ENCODE peak calls at places on chromosomes 5 and 9, in seven cellular contexts. One of them, this sample, is unnamed.

GRCh38 chr9:91197232-91198181 is 164.2 kb downstream of the AUH start:
- DNase-seq in HFFc6: peak
- DNase-seq in mucosa of descending colon: peak
- DNase-seq in A673: peak
- DNase-seq in thyroid gland: peak
- DNase-seq in right lobe of liver: peak
- DNase-seq in uterus: peak
- DNase-seq in this sample: no peak

GRCh38 chr5:59608745-59609144 is 284.8 kb downstream of the PDE4D start:
- DNase-seq in A673: no peak
- DNase-seq in uterus: no peak
- DNase-seq in thyroid gland: no peak
- DNase-seq in mucosa of descending colon: no peak
- DNase-seq in right lobe of liver: no peak
- DNase-seq in HFFc6: peak
- DNase-seq in this sample: no peak

GRCh38 chr5:41270423-41271251 is 57.3 kb upstream of the C6 start:
- DNase-seq in right lobe of liver: no peak
- DNase-seq in HFFc6: peak
- DNase-seq in A673: peak
- DNase-seq in mucosa of descending colon: peak
- DNase-seq in uterus: peak
- DNase-seq in thyroid gland: peak
- DNase-seq in this sample: peak

GRCh38 chr5:151799407-151799806 is 27.7 kb downstream of the G3BP1 start:
- DNase-seq in right lobe of liver: no peak
- DNase-seq in uterus: no peak
- DNase-seq in mucosa of descending colon: no peak
- DNase-seq in thyroid gland: no peak
- DNase-seq in HFFc6: peak
- DNase-seq in A673: no peak
- DNase-seq in this sample: no peak

GRCh38 chr5:76692274-76692540 is 23.7 kb upstream of the F2R start:
- DNase-seq in uterus: no peak
- DNase-seq in thyroid gland: no peak
- DNase-seq in HFFc6: no peak
- DNase-seq in mucosa of descending colon: no peak
- DNase-seq in right lobe of liver: no peak
- DNase-seq in A673: no peak
- DNase-seq in this sample: no peak

GRCh38 chr9:4035809-4036208 is 264.1 kb downstream of the GLIS3 start:
- DNase-seq in A673: no peak
- DNase-seq in mucosa of descending colon: no peak
- DNase-seq in thyroid gland: peak
- DNase-seq in uterus: no peak
- DNase-seq in HFFc6: no peak
- DNase-seq in right lobe of liver: no peak
- DNase-seq in this sample: no peak

GRCh38 chr9:83304686-83305085 is 233.5 kb downstream of the FRMD3 start:
- DNase-seq in A673: peak
- DNase-seq in right lobe of liver: peak
- DNase-seq in uterus: peak
- DNase-seq in HFFc6: no peak
- DNase-seq in mucosa of descending colon: peak
- DNase-seq in thyroid gland: peak
- DNase-seq in this sample: peak

GRCh38 chr5:52896524-52897237 is 92.5 kb upstream of the ITGA2 start:
- DNase-seq in mucosa of descending colon: no peak
- DNase-seq in HFFc6: peak
- DNase-seq in thyroid gland: no peak
- DNase-seq in A673: peak
- DNase-seq in uterus: no peak
- DNase-seq in right lobe of liver: no peak
- DNase-seq in this sample: no peak

GRCh38 chr9:92761686-92762085 is 2.9 kb downstream of the BICD2 start:
- DNase-seq in thyroid gland: no peak
- DNase-seq in A673: no peak
- DNase-seq in right lobe of liver: no peak
- DNase-seq in mucosa of descending colon: no peak
- DNase-seq in uterus: no peak
- DNase-seq in HFFc6: no peak
- DNase-seq in this sample: no peak

GRCh38 chr5:123665822-123666371 is 153.9 kb downstream of the CSNK1G3 start:
- DNase-seq in mucosa of descending colon: no peak
- DNase-seq in thyroid gland: no peak
- DNase-seq in HFFc6: no peak
- DNase-seq in A673: peak
- DNase-seq in uterus: no peak
- DNase-seq in right lobe of liver: no peak
- DNase-seq in this sample: no peak

GRCh38 chr5:123673107-123673506 is 161.1 kb downstream of the CSNK1G3 start:
- DNase-seq in thyroid gland: no peak
- DNase-seq in right lobe of liver: no peak
- DNase-seq in mucosa of descending colon: peak
- DNase-seq in uterus: no peak
- DNase-seq in HFFc6: no peak
- DNase-seq in A673: no peak
- DNase-seq in this sample: peak

GRCh38 chr5:123672067-123672466 is 160.1 kb downstream of the CSNK1G3 start:
- DNase-seq in A673: no peak
- DNase-seq in uterus: no peak
- DNase-seq in thyroid gland: no peak
- DNase-seq in mucosa of descending colon: no peak
- DNase-seq in HFFc6: no peak
- DNase-seq in right lobe of liver: no peak
- DNase-seq in this sample: no peak

GRCh38 chr5:123670981-123671557 is 159.1 kb downstream of the CSNK1G3 start:
- DNase-seq in thyroid gland: peak
- DNase-seq in mucosa of descending colon: peak
- DNase-seq in right lobe of liver: no peak
- DNase-seq in HFFc6: peak
- DNase-seq in A673: peak
- DNase-seq in uterus: peak
- DNase-seq in this sample: no peak
- TF ChIP-seq CTCF in thyroid gland: peak
- TF ChIP-seq CTCF in mucosa of descending colon: peak
- TF ChIP-seq CTCF in right lobe of liver: peak
- TF ChIP-seq CTCF in HFFc6: peak
- TF ChIP-seq CTCF in A673: peak
- TF ChIP-seq CTCF in uterus: peak
- TF ChIP-seq CTCF in this sample: peak

DNA sequence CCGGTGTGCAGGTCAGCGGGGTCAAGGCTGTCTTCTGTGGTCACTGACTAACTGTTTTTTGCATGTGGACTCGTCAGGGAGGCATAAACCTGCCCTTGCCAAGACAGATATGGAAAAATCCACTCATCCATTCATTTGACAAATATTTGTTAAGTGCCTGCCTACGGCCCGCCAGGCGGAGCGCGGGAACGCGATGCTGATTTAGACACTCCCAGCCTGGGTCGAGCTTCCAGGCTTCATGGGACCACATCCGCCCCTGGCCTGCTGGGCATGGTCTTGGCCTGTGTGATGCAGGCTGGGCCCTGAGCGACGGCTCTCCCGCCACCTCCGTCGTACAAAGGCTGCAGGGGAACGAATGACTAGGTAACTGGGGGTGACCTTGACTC is 18.1 kb downstream of the MYMK start:
- DNase-seq in uterus: peak
- DNase-seq in HFFc6: peak
- DNase-seq in thyroid gland: no peak
- DNase-seq in mucosa of descending colon: no peak
- DNase-seq in right lobe of liver: peak
- DNase-seq in A673: no peak
- DNase-seq in this sample: peak
- TF ChIP-seq CTCF in uterus: no peak
- TF ChIP-seq CTCF in HFFc6: peak
- TF ChIP-seq CTCF in thyroid gland: no peak
- TF ChIP-seq CTCF in mucosa of descending colon: no peak
- TF ChIP-seq CTCF in right lobe of liver: peak
- TF ChIP-seq CTCF in A673: no peak
- TF ChIP-seq CTCF in this sample: no peak

DNA sequence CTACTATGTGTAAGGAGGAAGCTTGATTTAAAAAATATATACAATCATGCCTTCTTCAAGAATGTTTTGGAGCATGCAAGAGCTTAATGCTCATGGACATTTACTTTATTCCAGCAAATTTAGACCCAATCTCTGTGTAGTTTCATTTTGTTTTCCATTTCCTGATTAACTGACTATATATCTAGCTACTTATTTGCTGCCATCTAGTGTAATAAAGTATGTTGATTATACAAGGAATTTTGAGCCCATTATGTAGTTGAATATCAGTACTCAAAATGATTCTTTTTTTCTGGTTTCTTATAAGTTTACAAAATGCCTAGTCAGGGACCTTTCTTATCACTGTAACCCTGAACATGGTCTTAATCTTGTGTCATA is 100.0 kb upstream of the CCDC152 start:
- DNase-seq in HFFc6: no peak
- DNase-seq in uterus: no peak
- DNase-seq in mucosa of descending colon: no peak
- DNase-seq in thyroid gland: no peak
- DNase-seq in right lobe of liver: no peak
- DNase-seq in A673: no peak
- DNase-seq in this sample: no peak
- TF ChIP-seq CTCF in HFFc6: peak
- TF ChIP-seq CTCF in uterus: peak
- TF ChIP-seq CTCF in mucosa of descending colon: no peak
- TF ChIP-seq CTCF in thyroid gland: peak
- TF ChIP-seq CTCF in right lobe of liver: peak
- TF ChIP-seq CTCF in A673: peak
- TF ChIP-seq CTCF in this sample: peak

GRCh38 chr5:130077007-130077406 is 172.7 kb downstream of the CHSY3 start:
- DNase-seq in uterus: no peak
- DNase-seq in right lobe of liver: no peak
- DNase-seq in thyroid gland: no peak
- DNase-seq in mucosa of descending colon: no peak
- DNase-seq in A673: no peak
- DNase-seq in HFFc6: no peak
- DNase-seq in this sample: no peak
- TF ChIP-seq CTCF in uterus: no peak
- TF ChIP-seq CTCF in right lobe of liver: no peak
- TF ChIP-seq CTCF in thyroid gland: no peak
- TF ChIP-seq CTCF in mucosa of descending colon: no peak
- TF ChIP-seq CTCF in A673: no peak
- TF ChIP-seq CTCF in HFFc6: no peak
- TF ChIP-seq CTCF in this sample: no peak

GRCh38 chr9:112831969-112832368 is 58.7 kb downstream of the SLC46A2 start:
- DNase-seq in A673: no peak
- DNase-seq in mucosa of descending colon: no peak
- DNase-seq in HFFc6: no peak
- DNase-seq in thyroid gland: no peak
- DNase-seq in uterus: no peak
- DNase-seq in right lobe of liver: no peak
- DNase-seq in this sample: no peak
- TF ChIP-seq CTCF in A673: no peak
- TF ChIP-seq CTCF in mucosa of descending colon: no peak
- TF ChIP-seq CTCF in HFFc6: no peak
- TF ChIP-seq CTCF in thyroid gland: no peak
- TF ChIP-seq CTCF in uterus: no peak
- TF ChIP-seq CTCF in right lobe of liver: no peak
- TF ChIP-seq CTCF in this sample: no peak

GRCh38 chr9:77789891-77790290 is 141.8 kb upstream of the GNA14 start:
- DNase-seq in thyroid gland: no peak
- DNase-seq in mucosa of descending colon: no peak
- DNase-seq in uterus: no peak
- DNase-seq in A673: no peak
- DNase-seq in right lobe of liver: no peak
- DNase-seq in HFFc6: no peak
- DNase-seq in this sample: no peak

DNA sequence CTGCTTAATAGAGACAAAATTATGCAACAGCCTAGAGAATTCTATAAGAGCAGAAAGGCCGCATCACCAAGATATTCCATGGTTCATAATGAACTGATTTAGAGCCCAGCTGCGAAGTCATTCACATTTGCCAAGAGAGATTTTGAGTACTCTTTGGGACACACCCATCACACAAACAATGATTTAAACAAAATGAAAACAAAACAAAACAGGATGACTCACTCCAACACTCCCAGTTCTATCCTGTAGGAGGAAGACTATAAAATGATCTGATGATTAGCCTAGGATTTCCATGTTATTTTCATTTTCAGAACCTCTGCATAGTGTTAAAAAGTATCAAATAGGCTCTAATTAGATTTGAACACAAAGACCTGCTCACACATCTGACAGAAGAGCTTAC is 145.8 kb upstream of the GNA14 start:
- DNase-seq in A673: peak
- DNase-seq in uterus: no peak
- DNase-seq in thyroid gland: no peak
- DNase-seq in mucosa of descending colon: no peak
- DNase-seq in HFFc6: peak
- DNase-seq in right lobe of liver: no peak
- DNase-seq in this sample: no peak
- TF ChIP-seq CTCF in A673: peak
- TF ChIP-seq CTCF in uterus: peak
- TF ChIP-seq CTCF in thyroid gland: no peak
- TF ChIP-seq CTCF in mucosa of descending colon: no peak
- TF ChIP-seq CTCF in HFFc6: peak
- TF ChIP-seq CTCF in right lobe of liver: no peak
- TF ChIP-seq CTCF in this sample: peak

GRCh38 chr5:174317261-174317894 is 271.9 kb downstream of the NSG2 start:
- DNase-seq in right lobe of liver: no peak
- DNase-seq in thyroid gland: peak
- DNase-seq in A673: peak
- DNase-seq in mucosa of descending colon: peak
- DNase-seq in HFFc6: peak
- DNase-seq in uterus: no peak
- DNase-seq in this sample: peak
- TF ChIP-seq CTCF in right lobe of liver: peak
- TF ChIP-seq CTCF in thyroid gland: peak
- TF ChIP-seq CTCF in A673: peak
- TF ChIP-seq CTCF in mucosa of descending colon: peak
- TF ChIP-seq CTCF in HFFc6: peak
- TF ChIP-seq CTCF in uterus: peak
- TF ChIP-seq CTCF in this sample: peak